ENCODE peak calls at places on chromosomes 13 and 19, in ten cellular contexts. One of them, this sample, is unnamed. For H3K36me3, the result is how much of the 10 kb centered on the place peaks cover.

GRCh38 chr13:99432637-99433542 is 68.4 kb upstream of the TM9SF2 start:
- DNase-seq in heart right ventricle: peak
- DNase-seq in right atrium auricular region: peak
- DNase-seq in mucosa of descending colon: peak
- DNase-seq in kidney epithelial cell: peak
- DNase-seq in GM23338: peak
- DNase-seq in heart left ventricle: peak
- DNase-seq in fibroblast of lung: peak
- DNase-seq in uterus: no peak
- DNase-seq in RWPE2: no peak
- DNase-seq in this sample: no peak

GRCh38 chr13:44188257-44188656 is 185.4 kb upstream of the SERP2 start:
- DNase-seq in heart right ventricle: no peak
- DNase-seq in right atrium auricular region: no peak
- DNase-seq in mucosa of descending colon: no peak
- DNase-seq in kidney epithelial cell: peak
- DNase-seq in GM23338: no peak
- DNase-seq in heart left ventricle: no peak
- DNase-seq in fibroblast of lung: peak
- DNase-seq in uterus: no peak
- DNase-seq in RWPE2: peak
- DNase-seq in this sample: no peak

GRCh38 chr13:48400820-48401219 is 12.1 kb downstream of the LPAR6 start:
- DNase-seq in heart right ventricle: no peak
- DNase-seq in right atrium auricular region: no peak
- DNase-seq in mucosa of descending colon: no peak
- DNase-seq in kidney epithelial cell: no peak
- DNase-seq in GM23338: no peak
- DNase-seq in heart left ventricle: no peak
- DNase-seq in fibroblast of lung: peak
- DNase-seq in uterus: no peak
- DNase-seq in RWPE2: no peak
- DNase-seq in this sample: no peak

GRCh38 chr13:80012281-80012680 is 328.6 kb downstream of the SPRY2 start:
- DNase-seq in heart right ventricle: no peak
- DNase-seq in right atrium auricular region: no peak
- DNase-seq in mucosa of descending colon: peak
- DNase-seq in kidney epithelial cell: no peak
- DNase-seq in GM23338: no peak
- DNase-seq in heart left ventricle: no peak
- DNase-seq in fibroblast of lung: peak
- DNase-seq in uterus: no peak
- DNase-seq in RWPE2: no peak
- DNase-seq in this sample: no peak

GRCh38 chr13:23618341-23618740 is 48.1 kb downstream of the TNFRSF19 start:
- DNase-seq in heart right ventricle: no peak
- DNase-seq in right atrium auricular region: no peak
- DNase-seq in mucosa of descending colon: no peak
- DNase-seq in kidney epithelial cell: peak
- DNase-seq in GM23338: peak
- DNase-seq in heart left ventricle: no peak
- DNase-seq in fibroblast of lung: peak
- DNase-seq in uterus: no peak
- DNase-seq in RWPE2: no peak
- DNase-seq in this sample: no peak

GRCh38 chr19:16259385-16260159 is 61.9 kb downstream of the AP1M1 start:
- DNase-seq in heart right ventricle: no peak
- DNase-seq in right atrium auricular region: no peak
- DNase-seq in mucosa of descending colon: no peak
- DNase-seq in kidney epithelial cell: no peak
- DNase-seq in GM23338: no peak
- DNase-seq in heart left ventricle: no peak
- DNase-seq in fibroblast of lung: no peak
- DNase-seq in uterus: no peak
- DNase-seq in RWPE2: no peak
- DNase-seq in this sample: no peak

GRCh38 chr13:72255908-72256307 is 388.9 kb upstream of the DACH1 start:
- DNase-seq in heart right ventricle: no peak
- DNase-seq in right atrium auricular region: no peak
- DNase-seq in mucosa of descending colon: peak
- DNase-seq in kidney epithelial cell: no peak
- DNase-seq in GM23338: peak
- DNase-seq in heart left ventricle: no peak
- DNase-seq in fibroblast of lung: peak
- DNase-seq in uterus: no peak
- DNase-seq in RWPE2: no peak
- DNase-seq in this sample: no peak

GRCh38 chr19:16044746-16045145 is 31.5 kb upstream of the TPM4 start:
- DNase-seq in heart right ventricle: no peak
- DNase-seq in right atrium auricular region: no peak
- DNase-seq in mucosa of descending colon: no peak
- DNase-seq in kidney epithelial cell: no peak
- DNase-seq in GM23338: no peak
- DNase-seq in heart left ventricle: no peak
- DNase-seq in fibroblast of lung: no peak
- DNase-seq in uterus: no peak
- DNase-seq in RWPE2: no peak
- DNase-seq in this sample: no peak

GRCh38 chr13:39954476-39954875 is 299.0 kb downstream of the COG6 start:
- DNase-seq in heart right ventricle: no peak
- DNase-seq in right atrium auricular region: no peak
- DNase-seq in mucosa of descending colon: no peak
- DNase-seq in kidney epithelial cell: no peak
- DNase-seq in GM23338: no peak
- DNase-seq in heart left ventricle: no peak
- DNase-seq in fibroblast of lung: no peak
- DNase-seq in uterus: no peak
- DNase-seq in RWPE2: no peak
- DNase-seq in this sample: no peak

GRCh38 chr13:55439450-55439849 is 1701.3 kb upstream of the PRR20A start:
- DNase-seq in heart right ventricle: no peak
- DNase-seq in right atrium auricular region: no peak
- DNase-seq in mucosa of descending colon: no peak
- DNase-seq in kidney epithelial cell: no peak
- DNase-seq in GM23338: peak
- DNase-seq in heart left ventricle: no peak
- DNase-seq in fibroblast of lung: no peak
- DNase-seq in uterus: no peak
- DNase-seq in RWPE2: no peak
- DNase-seq in this sample: no peak

GRCh38 chr19:46076951-46077814 is 36.4 kb upstream of the IGFL4 start:
- DNase-seq in heart right ventricle: no peak
- DNase-seq in right atrium auricular region: no peak
- DNase-seq in mucosa of descending colon: peak
- DNase-seq in kidney epithelial cell: no peak
- DNase-seq in GM23338: peak
- DNase-seq in heart left ventricle: peak
- DNase-seq in fibroblast of lung: peak
- DNase-seq in uterus: peak
- DNase-seq in RWPE2: no peak
- DNase-seq in this sample: no peak

GRCh38 chr19:3073931-3074595 is 11.8 kb upstream of the TLE5 start:
- DNase-seq in heart right ventricle: no peak
- DNase-seq in right atrium auricular region: no peak
- DNase-seq in mucosa of descending colon: no peak
- DNase-seq in kidney epithelial cell: no peak
- DNase-seq in GM23338: peak
- DNase-seq in heart left ventricle: no peak
- DNase-seq in fibroblast of lung: no peak
- DNase-seq in uterus: peak
- DNase-seq in RWPE2: no peak
- DNase-seq in this sample: no peak

GRCh38 chr19:5045956-5046338 is 77.0 kb downstream of the KDM4B start:
- DNase-seq in heart right ventricle: no peak
- DNase-seq in right atrium auricular region: no peak
- DNase-seq in mucosa of descending colon: no peak
- DNase-seq in kidney epithelial cell: no peak
- DNase-seq in GM23338: no peak
- DNase-seq in heart left ventricle: no peak
- DNase-seq in fibroblast of lung: no peak
- DNase-seq in uterus: no peak
- DNase-seq in RWPE2: no peak
- DNase-seq in this sample: no peak

GRCh38 chr19:5048091-5048726 is 79.3 kb downstream of the KDM4B start:
- DNase-seq in heart right ventricle: peak
- DNase-seq in right atrium auricular region: peak
- DNase-seq in mucosa of descending colon: peak
- DNase-seq in kidney epithelial cell: no peak
- DNase-seq in GM23338: peak
- DNase-seq in heart left ventricle: peak
- DNase-seq in fibroblast of lung: peak
- DNase-seq in uterus: peak
- DNase-seq in RWPE2: no peak
- DNase-seq in this sample: no peak

GRCh38 chr19:5047251-5047935 is 78.5 kb downstream of the KDM4B start:
- DNase-seq in heart right ventricle: no peak
- DNase-seq in right atrium auricular region: no peak
- DNase-seq in mucosa of descending colon: peak
- DNase-seq in kidney epithelial cell: no peak
- DNase-seq in GM23338: no peak
- DNase-seq in heart left ventricle: no peak
- DNase-seq in fibroblast of lung: no peak
- DNase-seq in uterus: no peak
- DNase-seq in RWPE2: no peak
- DNase-seq in this sample: no peak

GRCh38 chr19:5045015-5045414 is 76.1 kb downstream of the KDM4B start:
- DNase-seq in heart right ventricle: no peak
- DNase-seq in right atrium auricular region: no peak
- DNase-seq in mucosa of descending colon: no peak
- DNase-seq in kidney epithelial cell: no peak
- DNase-seq in GM23338: no peak
- DNase-seq in heart left ventricle: no peak
- DNase-seq in fibroblast of lung: no peak
- DNase-seq in uterus: no peak
- DNase-seq in RWPE2: no peak
- DNase-seq in this sample: no peak

GRCh38 chr19:5046339-5047039 is 77.6 kb downstream of the KDM4B start:
- DNase-seq in heart right ventricle: no peak
- DNase-seq in right atrium auricular region: no peak
- DNase-seq in mucosa of descending colon: peak
- DNase-seq in kidney epithelial cell: no peak
- DNase-seq in GM23338: no peak
- DNase-seq in heart left ventricle: no peak
- DNase-seq in fibroblast of lung: peak
- DNase-seq in uterus: no peak
- DNase-seq in RWPE2: no peak
- DNase-seq in this sample: no peak
- H3K36me3 ChIP-seq in heart right ventricle: under half
- H3K36me3 ChIP-seq in right atrium auricular region: under half
- H3K36me3 ChIP-seq in mucosa of descending colon: under half
- H3K36me3 ChIP-seq in kidney epithelial cell: under half
- H3K36me3 ChIP-seq in GM23338: under half
- H3K36me3 ChIP-seq in heart left ventricle: under half
- H3K36me3 ChIP-seq in fibroblast of lung: under half
- H3K36me3 ChIP-seq in uterus: under half
- H3K36me3 ChIP-seq in RWPE2: under half
- H3K36me3 ChIP-seq in this sample: under half

GRCh38 chr13:52177276-52177675 is 17.9 kb upstream of the NEK3 start:
- DNase-seq in heart right ventricle: no peak
- DNase-seq in right atrium auricular region: no peak
- DNase-seq in mucosa of descending colon: peak
- DNase-seq in kidney epithelial cell: no peak
- DNase-seq in GM23338: no peak
- DNase-seq in heart left ventricle: no peak
- DNase-seq in fibroblast of lung: no peak
- DNase-seq in uterus: no peak
- DNase-seq in RWPE2: no peak
- DNase-seq in this sample: no peak

GRCh38 chr13:52179925-52180324 is 20.5 kb upstream of the NEK3 start:
- DNase-seq in heart right ventricle: no peak
- DNase-seq in right atrium auricular region: no peak
- DNase-seq in mucosa of descending colon: no peak
- DNase-seq in kidney epithelial cell: no peak
- DNase-seq in GM23338: no peak
- DNase-seq in heart left ventricle: no peak
- DNase-seq in fibroblast of lung: no peak
- DNase-seq in uterus: no peak
- DNase-seq in RWPE2: no peak
- DNase-seq in this sample: no peak
- H3K36me3 ChIP-seq in heart right ventricle: under half
- H3K36me3 ChIP-seq in right atrium auricular region: half or more
- H3K36me3 ChIP-seq in mucosa of descending colon: under half
- H3K36me3 ChIP-seq in kidney epithelial cell: under half
- H3K36me3 ChIP-seq in GM23338: under half
- H3K36me3 ChIP-seq in heart left ventricle: half or more
- H3K36me3 ChIP-seq in fibroblast of lung: under half
- H3K36me3 ChIP-seq in uterus: under half
- H3K36me3 ChIP-seq in RWPE2: half or more
- H3K36me3 ChIP-seq in this sample: under half

GRCh38 chr19:52946322-52947310 is 16.1 kb downstream of the ZNF816 start:
- DNase-seq in heart right ventricle: peak
- DNase-seq in right atrium auricular region: no peak
- DNase-seq in mucosa of descending colon: peak
- DNase-seq in kidney epithelial cell: no peak
- DNase-seq in GM23338: peak
- DNase-seq in heart left ventricle: no peak
- DNase-seq in fibroblast of lung: peak
- DNase-seq in uterus: peak
- DNase-seq in RWPE2: no peak
- DNase-seq in this sample: no peak

GRCh38 chr19:52949422-52949821 is 13.3 kb downstream of the ZNF816 start:
- DNase-seq in heart right ventricle: no peak
- DNase-seq in right atrium auricular region: no peak
- DNase-seq in mucosa of descending colon: no peak
- DNase-seq in kidney epithelial cell: no peak
- DNase-seq in GM23338: no peak
- DNase-seq in heart left ventricle: no peak
- DNase-seq in fibroblast of lung: no peak
- DNase-seq in uterus: no peak
- DNase-seq in RWPE2: no peak
- DNase-seq in this sample: no peak

GRCh38 chr19:52943884-52944643 is 18.6 kb downstream of the ZNF816 start:
- DNase-seq in heart right ventricle: no peak
- DNase-seq in right atrium auricular region: no peak
- DNase-seq in mucosa of descending colon: no peak
- DNase-seq in kidney epithelial cell: no peak
- DNase-seq in GM23338: peak
- DNase-seq in heart left ventricle: no peak
- DNase-seq in fibroblast of lung: no peak
- DNase-seq in uterus: no peak
- DNase-seq in RWPE2: no peak
- DNase-seq in this sample: peak

GRCh38 chr19:52945652-52946321 is 16.9 kb downstream of the ZNF816 start:
- DNase-seq in heart right ventricle: no peak
- DNase-seq in right atrium auricular region: no peak
- DNase-seq in mucosa of descending colon: no peak
- DNase-seq in kidney epithelial cell: no peak
- DNase-seq in GM23338: no peak
- DNase-seq in heart left ventricle: no peak
- DNase-seq in fibroblast of lung: no peak
- DNase-seq in uterus: no peak
- DNase-seq in RWPE2: no peak
- DNase-seq in this sample: no peak

GRCh38 chr19:52948025-52948770 is 14.5 kb downstream of the ZNF816 start:
- DNase-seq in heart right ventricle: no peak
- DNase-seq in right atrium auricular region: no peak
- DNase-seq in mucosa of descending colon: no peak
- DNase-seq in kidney epithelial cell: no peak
- DNase-seq in GM23338: no peak
- DNase-seq in heart left ventricle: no peak
- DNase-seq in fibroblast of lung: no peak
- DNase-seq in uterus: no peak
- DNase-seq in RWPE2: no peak
- DNase-seq in this sample: no peak
- H3K36me3 ChIP-seq in heart right ventricle: under half
- H3K36me3 ChIP-seq in right atrium auricular region: under half
- H3K36me3 ChIP-seq in mucosa of descending colon: under half
- H3K36me3 ChIP-seq in kidney epithelial cell: under half
- H3K36me3 ChIP-seq in GM23338: under half
- H3K36me3 ChIP-seq in heart left ventricle: under half
- H3K36me3 ChIP-seq in fibroblast of lung: under half
- H3K36me3 ChIP-seq in uterus: under half
- H3K36me3 ChIP-seq in RWPE2: under half
- H3K36me3 ChIP-seq in this sample: under half

GRCh38 chr13:112867301-112867711 is 101.7 kb upstream of the MCF2L start:
- DNase-seq in heart right ventricle: no peak
- DNase-seq in right atrium auricular region: no peak
- DNase-seq in mucosa of descending colon: no peak
- DNase-seq in kidney epithelial cell: no peak
- DNase-seq in GM23338: no peak
- DNase-seq in heart left ventricle: no peak
- DNase-seq in fibroblast of lung: no peak
- DNase-seq in uterus: no peak
- DNase-seq in RWPE2: no peak
- DNase-seq in this sample: no peak
- H3K36me3 ChIP-seq in heart right ventricle: under half
- H3K36me3 ChIP-seq in right atrium auricular region: under half
- H3K36me3 ChIP-seq in mucosa of descending colon: under half
- H3K36me3 ChIP-seq in kidney epithelial cell: under half
- H3K36me3 ChIP-seq in GM23338: under half
- H3K36me3 ChIP-seq in heart left ventricle: half or more
- H3K36me3 ChIP-seq in fibroblast of lung: under half
- H3K36me3 ChIP-seq in uterus: under half
- H3K36me3 ChIP-seq in RWPE2: under half
- H3K36me3 ChIP-seq in this sample: under half

This sample was measured in vagina.